ENCODE peak calls at places on chromosomes 2 and 18, in seven cellular contexts. One of them, this sample, is unnamed.

GRCh38 chr2:153770359-153770991 is 101.2 kb upstream of the GALNT13 start:
- DNase-seq in aorta: no peak
- DNase-seq in pancreas: no peak
- DNase-seq in H9: peak; percentile 45
- DNase-seq in A549: no peak
- DNase-seq in hepatocyte: no peak
- DNase-seq in CD4-positive, alpha-beta T cell: no peak
- DNase-seq in this sample: no peak

GRCh38 chr2:224722250-224722649 is 6.1 kb upstream of the CCDC195 start:
- DNase-seq in CD4-positive, alpha-beta T cell: no peak
- DNase-seq in H9: no peak
- DNase-seq in A549: no peak
- DNase-seq in pancreas: no peak
- DNase-seq in aorta: no peak
- DNase-seq in hepatocyte: no peak
- DNase-seq in this sample: no peak

GRCh38 chr2:178110681-178111080 is 1.6 kb upstream of the RBM45 start:
- DNase-seq in A549: no peak
- DNase-seq in aorta: no peak
- DNase-seq in H9: no peak
- DNase-seq in hepatocyte: no peak
- DNase-seq in CD4-positive, alpha-beta T cell: no peak
- DNase-seq in pancreas: no peak
- DNase-seq in this sample: no peak

GRCh38 chr18:9661564-9661963 is 46.5 kb upstream of the RAB31 start:
- DNase-seq in pancreas: no peak
- DNase-seq in CD4-positive, alpha-beta T cell: no peak
- DNase-seq in H9: no peak
- DNase-seq in hepatocyte: no peak
- DNase-seq in A549: no peak
- DNase-seq in aorta: no peak
- DNase-seq in this sample: no peak

GRCh38 chr2:171798156-171798815 is 95.8 kb downstream of the SLC25A12 start:
- DNase-seq in aorta: no peak
- DNase-seq in CD4-positive, alpha-beta T cell: no peak
- DNase-seq in hepatocyte: no peak
- DNase-seq in H9: no peak
- DNase-seq in pancreas: no peak
- DNase-seq in A549: no peak
- DNase-seq in this sample: no peak

GRCh38 chr2:200603972-200604371 is 18.2 kb downstream of the AOX1 start:
- DNase-seq in A549: no peak
- DNase-seq in CD4-positive, alpha-beta T cell: no peak
- DNase-seq in aorta: no peak
- DNase-seq in H9: no peak
- DNase-seq in hepatocyte: peak; percentile 42
- DNase-seq in pancreas: no peak
- DNase-seq in this sample: no peak

GRCh38 chr2:69517410-69517809 is 80.2 kb upstream of the NFU1 start:
- DNase-seq in aorta: no peak
- DNase-seq in pancreas: no peak
- DNase-seq in hepatocyte: no peak
- DNase-seq in CD4-positive, alpha-beta T cell: no peak
- DNase-seq in A549: no peak
- DNase-seq in H9: no peak
- DNase-seq in this sample: no peak

GRCh38 chr2:64262068-64262467 is 117.8 kb upstream of the PELI1 start:
- DNase-seq in aorta: no peak
- DNase-seq in H9: peak; percentile 29
- DNase-seq in hepatocyte: peak; percentile 78
- DNase-seq in pancreas: peak; percentile 18
- DNase-seq in CD4-positive, alpha-beta T cell: no peak
- DNase-seq in A549: no peak
- DNase-seq in this sample: no peak

GRCh38 chr2:176595986-176596385 is 326.7 kb downstream of the MTX2 start:
- DNase-seq in CD4-positive, alpha-beta T cell: no peak
- DNase-seq in A549: no peak
- DNase-seq in aorta: no peak
- DNase-seq in H9: no peak
- DNase-seq in hepatocyte: no peak
- DNase-seq in pancreas: no peak
- DNase-seq in this sample: no peak

GRCh38 chr2:72211777-72212515 is 64.3 kb upstream of the CYP26B1 start:
- DNase-seq in aorta: no peak
- DNase-seq in pancreas: no peak
- DNase-seq in CD4-positive, alpha-beta T cell: no peak
- DNase-seq in A549: no peak
- DNase-seq in H9: no peak
- DNase-seq in hepatocyte: no peak
- DNase-seq in this sample: no peak

DNA sequence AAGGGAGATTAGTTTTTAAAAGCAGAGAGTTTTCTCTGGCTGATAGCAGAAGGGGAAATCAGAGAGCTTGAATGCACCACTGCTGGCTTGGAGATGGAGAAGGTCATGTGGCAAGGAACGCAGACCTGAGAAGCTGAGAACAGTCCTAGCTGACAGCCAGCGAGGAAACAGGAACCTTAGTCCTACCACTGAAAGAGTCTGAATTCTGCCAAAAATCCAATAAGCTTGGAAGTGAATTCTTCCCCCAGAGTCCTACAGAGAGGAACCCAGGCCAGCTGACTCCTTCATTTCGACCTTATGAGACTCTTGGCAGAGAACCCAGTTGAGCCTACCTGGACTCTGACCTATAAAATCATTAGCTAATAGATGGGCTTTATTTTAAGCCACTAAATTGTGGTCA is 371.9 kb upstream of the TNP1 start:
- DNase-seq in hepatocyte: no peak
- DNase-seq in CD4-positive, alpha-beta T cell: no peak
- DNase-seq in pancreas: no peak
- DNase-seq in aorta: no peak
- DNase-seq in H9: no peak
- DNase-seq in A549: no peak
- DNase-seq in this sample: no peak
- H3K27ac ChIP-seq in hepatocyte: no peak overlapping the region
- H3K27ac ChIP-seq in CD4-positive, alpha-beta T cell: no peak overlapping the region
- H3K27ac ChIP-seq in pancreas: peak overlapping the region; percentile 7
- H3K27ac ChIP-seq in aorta: peak overlapping the region; percentile 52
- H3K27ac ChIP-seq in H9: no peak overlapping the region
- H3K27ac ChIP-seq in A549: no peak overlapping the region
- H3K27ac ChIP-seq in this sample: no peak overlapping the region

GRCh38 chr18:78867131-78867530 is 112.5 kb upstream of the SALL3 start:
- DNase-seq in pancreas: no peak
- DNase-seq in A549: no peak
- DNase-seq in H9: no peak
- DNase-seq in aorta: no peak
- DNase-seq in hepatocyte: no peak
- DNase-seq in CD4-positive, alpha-beta T cell: no peak
- DNase-seq in this sample: peak; percentile 55

GRCh38 chr18:78862395-78862794 is 117.2 kb upstream of the SALL3 start:
- DNase-seq in H9: no peak
- DNase-seq in A549: no peak
- DNase-seq in hepatocyte: no peak
- DNase-seq in aorta: no peak
- DNase-seq in CD4-positive, alpha-beta T cell: no peak
- DNase-seq in pancreas: no peak
- DNase-seq in this sample: no peak

GRCh38 chr18:78865056-78865598 is 114.5 kb upstream of the SALL3 start:
- DNase-seq in A549: no peak
- DNase-seq in pancreas: no peak
- DNase-seq in hepatocyte: no peak
- DNase-seq in CD4-positive, alpha-beta T cell: no peak
- DNase-seq in aorta: no peak
- DNase-seq in H9: no peak
- DNase-seq in this sample: no peak

GRCh38 chr18:78868330-78869316 is 111.0 kb upstream of the SALL3 start:
- DNase-seq in A549: no peak
- DNase-seq in aorta: no peak
- DNase-seq in pancreas: no peak
- DNase-seq in H9: no peak
- DNase-seq in CD4-positive, alpha-beta T cell: no peak
- DNase-seq in hepatocyte: no peak
- DNase-seq in this sample: no peak

DNA sequence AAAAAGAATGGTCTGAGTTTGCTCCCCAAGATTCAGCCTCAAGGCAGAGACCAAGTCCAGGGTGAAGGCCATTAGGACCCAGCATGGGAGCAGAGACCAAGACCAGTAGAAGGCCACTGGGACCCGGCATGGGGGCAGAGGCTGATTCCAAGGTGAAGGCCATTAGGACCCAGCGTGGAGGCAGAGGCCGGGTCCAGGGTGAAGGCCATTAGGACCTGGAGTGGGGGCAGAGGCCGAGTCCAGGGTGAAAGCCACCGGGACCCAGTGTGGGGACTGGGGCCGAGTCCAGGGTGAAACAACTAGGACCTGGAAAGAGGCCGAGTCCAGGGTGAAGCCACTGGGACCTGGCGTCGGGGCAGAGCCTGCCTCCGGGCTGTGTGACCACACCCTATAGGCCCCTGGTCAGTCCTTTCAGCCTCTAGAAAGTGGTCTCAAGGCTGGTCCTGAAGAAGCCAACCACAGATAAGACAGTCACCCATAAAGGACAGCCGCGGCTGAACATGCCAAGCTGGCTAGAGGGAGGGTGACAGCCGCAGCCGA is 113.8 kb upstream of the SALL3 start:
- DNase-seq in A549: no peak
- DNase-seq in aorta: no peak
- DNase-seq in H9: no peak
- DNase-seq in CD4-positive, alpha-beta T cell: no peak
- DNase-seq in hepatocyte: no peak
- DNase-seq in pancreas: no peak
- DNase-seq in this sample: peak; percentile 54
- H3K27ac ChIP-seq in A549: no peak overlapping the region
- H3K27ac ChIP-seq in aorta: no peak overlapping the region
- H3K27ac ChIP-seq in H9: no peak overlapping the region
- H3K27ac ChIP-seq in CD4-positive, alpha-beta T cell: no peak overlapping the region
- H3K27ac ChIP-seq in hepatocyte: no peak overlapping the region
- H3K27ac ChIP-seq in pancreas: no peak overlapping the region
- H3K27ac ChIP-seq in this sample: no peak overlapping the region

GRCh38 chr2:168432565-168433186 is 23.4 kb upstream of the CERS6 start:
- DNase-seq in H9: no peak
- DNase-seq in CD4-positive, alpha-beta T cell: peak; percentile 38
- DNase-seq in A549: no peak
- DNase-seq in pancreas: no peak
- DNase-seq in hepatocyte: no peak
- DNase-seq in aorta: no peak
- DNase-seq in this sample: no peak

GRCh38 chr2:168429988-168430387 is 26.1 kb upstream of the CERS6 start:
- DNase-seq in hepatocyte: no peak
- DNase-seq in aorta: no peak
- DNase-seq in A549: no peak
- DNase-seq in CD4-positive, alpha-beta T cell: no peak
- DNase-seq in pancreas: no peak
- DNase-seq in H9: no peak
- DNase-seq in this sample: no peak

GRCh38 chr2:168432100-168432499 is 24.0 kb upstream of the CERS6 start:
- DNase-seq in A549: no peak
- DNase-seq in pancreas: no peak
- DNase-seq in hepatocyte: no peak
- DNase-seq in H9: no peak
- DNase-seq in CD4-positive, alpha-beta T cell: no peak
- DNase-seq in aorta: no peak
- DNase-seq in this sample: no peak

GRCh38 chr2:168430431-168430830 is 25.6 kb upstream of the CERS6 start:
- DNase-seq in aorta: no peak
- DNase-seq in CD4-positive, alpha-beta T cell: no peak
- DNase-seq in H9: no peak
- DNase-seq in hepatocyte: no peak
- DNase-seq in pancreas: no peak
- DNase-seq in A549: no peak
- DNase-seq in this sample: no peak

DNA sequence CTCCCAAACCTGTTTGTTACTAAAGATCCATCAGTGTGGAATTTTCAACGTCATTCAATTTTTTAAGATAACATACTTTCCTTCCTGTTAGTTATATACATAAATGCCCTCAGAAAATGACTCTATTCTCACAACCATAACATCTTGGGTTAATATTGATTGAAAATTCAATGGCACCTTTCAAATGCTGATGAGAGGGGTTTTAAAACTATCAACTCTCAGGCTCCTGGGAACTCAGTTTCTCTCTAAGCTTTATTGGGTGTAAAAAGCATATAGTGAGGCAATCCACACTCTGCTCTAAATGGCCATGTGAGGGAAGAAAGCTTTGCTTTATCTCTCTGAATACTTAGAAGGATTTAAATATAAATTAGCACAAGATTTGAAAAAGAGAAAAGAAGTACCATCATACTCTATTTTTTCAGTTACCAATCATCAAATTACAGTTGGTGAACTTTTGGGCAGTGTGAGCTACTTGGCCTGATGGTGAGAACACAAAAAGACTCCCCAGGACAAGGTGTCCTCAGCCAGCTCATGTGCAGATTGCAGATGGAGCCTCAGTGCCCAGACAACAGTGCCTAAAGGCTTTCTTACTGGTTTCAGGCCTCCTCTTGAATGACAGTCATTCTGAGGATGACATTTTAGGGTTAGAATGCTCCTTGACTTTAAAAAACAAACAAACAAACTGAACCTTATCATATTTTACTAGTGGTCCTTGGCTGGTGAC is 24.6 kb upstream of the CERS6 start:
- DNase-seq in aorta: no peak
- DNase-seq in pancreas: no peak
- DNase-seq in A549: no peak
- DNase-seq in H9: no peak
- DNase-seq in CD4-positive, alpha-beta T cell: no peak
- DNase-seq in hepatocyte: no peak
- DNase-seq in this sample: no peak
- H3K27ac ChIP-seq in aorta: no peak overlapping the region
- H3K27ac ChIP-seq in pancreas: no peak overlapping the region
- H3K27ac ChIP-seq in A549: no peak overlapping the region
- H3K27ac ChIP-seq in H9: no peak overlapping the region
- H3K27ac ChIP-seq in CD4-positive, alpha-beta T cell: no peak overlapping the region
- H3K27ac ChIP-seq in hepatocyte: no peak overlapping the region
- H3K27ac ChIP-seq in this sample: no peak overlapping the region

GRCh38 chr2:105747254-105747909 is 2.7 kb downstream of the NCK2 start:
- DNase-seq in pancreas: no peak
- DNase-seq in A549: no peak
- DNase-seq in CD4-positive, alpha-beta T cell: no peak
- DNase-seq in hepatocyte: no peak
- DNase-seq in aorta: no peak
- DNase-seq in H9: no peak
- DNase-seq in this sample: no peak
- H3K27ac ChIP-seq in pancreas: peak overlapping the region; percentile 85
- H3K27ac ChIP-seq in A549: no peak overlapping the region
- H3K27ac ChIP-seq in CD4-positive, alpha-beta T cell: peak overlapping the region; percentile 91
- H3K27ac ChIP-seq in hepatocyte: peak overlapping the region; percentile 96
- H3K27ac ChIP-seq in aorta: no peak overlapping the region
- H3K27ac ChIP-seq in H9: no peak overlapping the region
- H3K27ac ChIP-seq in this sample: no peak overlapping the region

This sample was measured in kidney.